ENCODE peak calls at places on chromosomes 4 and X, in ten cellular contexts. Z is brain microvascular endothelial cell; S is DND-41; H is K562; C is naive thymus-derived CD8-positive, alpha-beta T cell; W is upper lobe of right lung; O is AG08395; I is stimulated activated CD4-positive, alpha-beta T cell treated with anti-CD3 and anti-CD28 coated beads, Interleukin-4, amount 100 ng/mL, for 24 hours; E is posterior cingulate gyrus; J is NCI-H1105. G is an unnamed sample.

GRCh38 chrX:63929608-63930007 is 144.6 kb upstream of the ARHGEF9 start:
- DNase-seq in W (no peak), I (no peak), E (no peak), Z (no peak), H (no peak), S (no peak), O (no peak), C (no peak), J (no peak), G (no peak)

GRCh38 chr4:95362906-95363578 is 185.7 kb downstream of the UNC5C start:
- DNase-seq in I (no peak), O (no peak), H (peak; percentile 9), C (no peak), S (no peak), J (no peak), W (no peak), Z (peak; percentile 6), E (no peak), G (peak; percentile 54)

GRCh38 chr4:146638801-146639351 is at the start of gene POU4F2:
- DNase-seq in C (no peak), W (peak; percentile 64), I (no peak), E (no peak), J (peak; percentile 20), O (no peak), H (no peak), Z (no peak), S (no peak), G (peak; percentile 23)

GRCh38 chrX:33726281-33727160 is 405.6 kb downstream of the FAM47A start:
- DNase-seq in C (no peak), S (no peak), W (no peak), J (no peak), I (no peak), O (no peak), E (peak; percentile 24), H (no peak), Z (no peak), G (no peak)

GRCh38 chr4:136927172-136927571 is 605.1 kb downstream of the PCDH18 start:
- DNase-seq in H (no peak), S (no peak), J (no peak), W (no peak), Z (peak; percentile 12), O (no peak), I (no peak), C (no peak), E (no peak), G (no peak)

GRCh38 chrX:110743679-110744340 is 51.8 kb downstream of the CHRDL1 start:
- DNase-seq in E (no peak), S (no peak), Z (no peak), H (no peak), J (no peak), I (no peak), O (no peak), C (no peak), W (no peak), G (no peak)

GRCh38 chr4:73172166-73172565 is 86.4 kb downstream of the ANKRD17 start:
- DNase-seq in S (no peak), I (no peak), C (no peak), O (no peak), Z (no peak), E (no peak), W (no peak), J (no peak), H (no peak), G (no peak)

GRCh38 chr4:140152760-140153418 is 1.1 kb downstream of the MAML3 start:
- DNase-seq in I (peak; percentile 34), J (no peak), Z (peak; percentile 60), C (peak; percentile 36), H (peak; percentile 16), O (peak; percentile 23), S (peak; percentile 59), E (peak; percentile 48), W (peak; percentile 84), G (peak; percentile 50)

GRCh38 chr4:110878413-110878812 is 255.5 kb upstream of the PITX2 start:
- DNase-seq in C (no peak), Z (no peak), J (no peak), S (no peak), W (no peak), I (no peak), E (no peak), H (no peak), O (no peak), G (no peak)

GRCh38 chrX:141832247-141832646 is 5.9 kb upstream of the MAGEC3 start:
- DNase-seq in E (no peak), S (no peak), H (no peak), Z (no peak), C (no peak), I (no peak), J (no peak), O (no peak), W (no peak), G (no peak)

GRCh38 chr4:55124337-55125076 is 888 bp downstream of the KDR start:
- DNase-seq in H (no peak), I (no peak), Z (peak; percentile 5), E (no peak), W (peak; percentile 56), S (no peak), J (no peak), O (peak; percentile 4), C (no peak), G (peak; percentile 16)

GRCh38 chrX:139600105-139600504 is 69.6 kb downstream of the F9 start:
- DNase-seq in Z (no peak), S (no peak), W (no peak), J (no peak), I (no peak), H (no peak), E (no peak), C (no peak), O (no peak), G (no peak)

GRCh38 chr4:40856836-40857362 is 107.1 kb downstream of the NSUN7 start:
- DNase-seq in S (no peak), E (peak; percentile 76), I (peak; percentile 54), Z (no peak), H (peak; percentile 83), C (no peak), J (peak; percentile 65), W (peak; percentile 88), O (no peak), G (peak; percentile 86)

GRCh38 chr4:8616831-8617230 is 24.3 kb downstream of the CPZ start:
- DNase-seq in S (no peak), O (no peak), E (no peak), H (no peak), Z (no peak), W (no peak), J (no peak), C (no peak), I (no peak), G (no peak)

GRCh38 chr4:120843840-120844527 is 78.5 kb downstream of the PRDM5 start:
- DNase-seq in E (no peak), S (no peak), W (peak; percentile 72), O (no peak), H (no peak), Z (no peak), C (no peak), J (no peak), I (no peak), G (peak; percentile 35)

GRCh38 chrX:54178100-54178940 is 4.7 kb downstream of the FAM120C start:
- DNase-seq in C (no peak), Z (peak; percentile 43), S (no peak), H (no peak), J (no peak), W (no peak), E (no peak), I (no peak), O (peak; percentile 18), G (no peak)